ENCODE peak calls at places on chromosomes 3 and 15, in eight cellular contexts. F, V, N, E, A, Q, L and W are unnamed samples.

GRCh38 chr3:99952306-99952705 is 134.6 kb downstream of the CMSS1 start:
- DNase-seq in F (peak), V (no peak), N (no peak), E (peak), A (no peak), Q (no peak), L (no peak), W (no peak)

GRCh38 chr3:141399979-141400971 is 32.0 kb downstream of the ZBTB38 start:
- DNase-seq in F (no peak), V (peak), N (no peak), E (peak), A (no peak), Q (no peak), L (no peak), W (no peak)

GRCh38 chr15:74783072-74783807 is 1.4 kb downstream of the CSK start:
- DNase-seq in F (peak), V (no peak), N (no peak), E (no peak), A (no peak), Q (peak), L (no peak), W (no peak)

GRCh38 chr15:71083349-71083748 is 31.9 kb upstream of the THSD4 start:
- DNase-seq in F (peak), V (no peak), N (no peak), E (peak), A (no peak), Q (no peak), L (no peak), W (no peak)

GRCh38 chr3:3196148-3196861 is 16.8 kb upstream of the CRBN start:
- DNase-seq in F (no peak), V (no peak), N (no peak), E (no peak), A (no peak), Q (peak), L (peak), W (no peak)

GRCh38 chr3:158160958-158161357 is 51.1 kb downstream of the RSRC1 start:
- DNase-seq in F (peak), V (no peak), N (no peak), E (peak), A (no peak), Q (peak), L (no peak), W (no peak)

GRCh38 chr3:187735837-187736236 is 9.4 kb downstream of the BCL6 start:
- DNase-seq in F (peak), V (no peak), N (no peak), E (no peak), A (no peak), Q (no peak), L (no peak), W (no peak)

GRCh38 chr3:126130981-126131750 is 47.2 kb upstream of the SLC41A3 start:
- DNase-seq in F (no peak), V (no peak), N (no peak), E (no peak), A (no peak), Q (no peak), L (no peak), W (no peak)

GRCh38 chr15:92082217-92082843 is 228.8 kb downstream of the SLCO3A1 start:
- DNase-seq in F (peak), V (peak), N (peak), E (peak), A (peak), Q (peak), L (peak), W (no peak)

GRCh38 chr3:122932251-122932967 is 95.2 kb downstream of the SEMA5B start:
- DNase-seq in F (no peak), V (no peak), N (no peak), E (no peak), A (no peak), Q (no peak), L (no peak), W (no peak)

GRCh38 chr3:184584001-184584891 is 22.7 kb downstream of the EPHB3 start:
- DNase-seq in F (no peak), V (peak), N (no peak), E (no peak), A (no peak), Q (no peak), L (no peak), W (no peak)

GRCh38 chr3:127006781-127007436 is 24.0 kb downstream of the PLXNA1 start:
- DNase-seq in F (no peak), V (no peak), N (no peak), E (peak), A (no peak), Q (no peak), L (no peak), W (no peak)

GRCh38 chr3:72797773-72798543 is 50.3 kb downstream of the SHQ1 start:
- DNase-seq in F (peak), V (peak), N (no peak), E (peak), A (no peak), Q (peak), L (no peak), W (no peak)

GRCh38 chr3:101809178-101810022 is 30.4 kb downstream of the NXPE3 start:
- DNase-seq in F (peak), V (no peak), N (no peak), E (peak), A (no peak), Q (peak), L (peak), W (no peak)

GRCh38 chr15:57158589-57158988 is 217.7 kb upstream of the CGNL1 start:
- DNase-seq in F (peak), V (peak), N (no peak), E (peak), A (peak), Q (no peak), L (no peak), W (no peak)

GRCh38 chr3:178421069-178421468 is 115.2 kb upstream of the KCNMB2 start:
- DNase-seq in F (no peak), V (peak), N (no peak), E (no peak), A (no peak), Q (no peak), L (no peak), W (no peak)

GRCh38 chr3:2597615-2598014 is 498.9 kb downstream of the CNTN4 start:
- DNase-seq in F (no peak), V (no peak), N (no peak), E (no peak), A (no peak), Q (no peak), L (no peak), W (no peak)

GRCh38 chr3:39294446-39295183 is 14.8 kb upstream of the CX3CR1 start:
- DNase-seq in F (no peak), V (no peak), N (no peak), E (no peak), A (no peak), Q (no peak), L (no peak), W (no peak)

GRCh38 chr3:165753560-165753959 is 83.7 kb downstream of the BCHE start:
- DNase-seq in F (no peak), V (no peak), N (no peak), E (peak), A (no peak), Q (no peak), L (no peak), W (no peak)

GRCh38 chr3:187567026-187567425 is 103.2 kb downstream of the SST start:
- DNase-seq in F (peak), V (no peak), N (no peak), E (peak), A (no peak), Q (peak), L (no peak), W (no peak)

GRCh38 chr3:197736010-197736490 is 654 bp downstream of the RUBCN start:
- DNase-seq in F (peak), V (no peak), N (peak), E (no peak), A (peak), Q (no peak), L (no peak), W (no peak)

GRCh38 chr3:69972672-69973071 is 26.9 kb upstream of the SAMMSON start:
- DNase-seq in F (no peak), V (no peak), N (no peak), E (no peak), A (no peak), Q (no peak), L (no peak), W (no peak)

GRCh38 chr3:3675801-3676200 is 123.4 kb upstream of the LRRN1 start:
- DNase-seq in F (no peak), V (no peak), N (no peak), E (no peak), A (no peak), Q (no peak), L (no peak), W (no peak)

GRCh38 chr3:160400631-160401150 is 1.2 kb downstream of the SMC4 start:
- DNase-seq in F (peak), V (no peak), N (peak), E (no peak), A (no peak), Q (peak), L (peak), W (no peak)

GRCh38 chr3:131688370-131688769 is 185.6 kb upstream of the MRPL3 start:
- DNase-seq in F (peak), V (no peak), N (no peak), E (peak), A (no peak), Q (no peak), L (no peak), W (no peak)

GRCh38 chr15:32833323-32833944 is 115.6 kb downstream of the GREM1 start:
- DNase-seq in F (peak), V (no peak), N (no peak), E (no peak), A (no peak), Q (no peak), L (no peak), W (no peak)

GRCh38 chr15:69807752-69808151 is 290.0 kb downstream of the TLE3 start:
- DNase-seq in F (peak), V (no peak), N (no peak), E (no peak), A (no peak), Q (no peak), L (no peak), W (no peak)

GRCh38 chr3:171994646-171995441 is 44.5 kb upstream of the FNDC3B start:
- DNase-seq in F (peak), V (no peak), N (no peak), E (peak), A (no peak), Q (no peak), L (no peak), W (no peak)

GRCh38 chr3:13419356-13420050 is 619 bp downstream of the NUP210 start:
- DNase-seq in F (no peak), V (peak), N (peak), E (no peak), A (peak), Q (no peak), L (peak), W (no peak)

GRCh38 chr3:40719660-40720287 is 195.0 kb downstream of the ZNF621 start:
- DNase-seq in F (peak), V (peak), N (no peak), E (peak), A (no peak), Q (peak), L (no peak), W (no peak)

GRCh38 chr3:63705092-63705645 is 52.7 kb downstream of the SNTN start:
- DNase-seq in F (no peak), V (no peak), N (no peak), E (no peak), A (no peak), Q (no peak), L (no peak), W (no peak)

GRCh38 chr3:8443829-8444791 is 57.5 kb upstream of the LMCD1 start:
- DNase-seq in F (peak), V (peak), N (no peak), E (peak), A (peak), Q (no peak), L (peak), W (peak)

GRCh38 chr3:190183121-190183520 is 62.4 kb upstream of the P3H2 start:
- DNase-seq in F (peak), V (no peak), N (no peak), E (peak), A (peak), Q (peak), L (peak), W (no peak)

GRCh38 chr15:29792426-29793159 is 29.7 kb downstream of the TJP1 start:
- DNase-seq in F (peak), V (no peak), N (no peak), E (peak), A (no peak), Q (no peak), L (no peak), W (no peak)

GRCh38 chr3:69710153-69710977 is 28.9 kb upstream of the MITF start:
- DNase-seq in F (peak), V (no peak), N (no peak), E (no peak), A (no peak), Q (no peak), L (no peak), W (no peak)

GRCh38 chr15:41104234-41104633 is 11.8 kb downstream of the INO80 start:
- DNase-seq in F (peak), V (no peak), N (no peak), E (peak), A (no peak), Q (no peak), L (no peak), W (no peak)